ENCODE peak calls at places on chromosomes 16 and 17, in ten cellular contexts. One of them, this sample, is unnamed.

GRCh38 chr17:19345067-19345460 is 17.5 kb downstream of the B9D1 start:
- DNase-seq in H7: peak; percentile 42
- DNase-seq in chondrocyte: no peak
- DNase-seq in right lobe of liver: no peak
- DNase-seq in uterus: peak; percentile 17
- DNase-seq in GM23338: no peak
- DNase-seq in tibial nerve: no peak
- DNase-seq in A549: no peak
- DNase-seq in left colon: no peak
- DNase-seq in right atrium auricular region: no peak
- DNase-seq in this sample: no peak

GRCh38 chr16:50711862-50712567 is 18.6 kb downstream of the NOD2 start:
- DNase-seq in H7: peak; percentile 26
- DNase-seq in chondrocyte: no peak
- DNase-seq in right lobe of liver: no peak
- DNase-seq in uterus: no peak
- DNase-seq in GM23338: no peak
- DNase-seq in tibial nerve: no peak
- DNase-seq in A549: no peak
- DNase-seq in left colon: no peak
- DNase-seq in right atrium auricular region: no peak
- DNase-seq in this sample: peak; percentile 36

GRCh38 chr17:57408064-57408811 is 151.9 kb downstream of the MSI2 start:
- DNase-seq in H7: peak; percentile 77
- DNase-seq in chondrocyte: no peak
- DNase-seq in right lobe of liver: no peak
- DNase-seq in uterus: no peak
- DNase-seq in GM23338: peak; percentile 64
- DNase-seq in tibial nerve: no peak
- DNase-seq in A549: no peak
- DNase-seq in left colon: peak; percentile 51
- DNase-seq in right atrium auricular region: no peak
- DNase-seq in this sample: no peak

GRCh38 chr16:3080024-3080423 is 14.6 kb downstream of the IL32 start:
- DNase-seq in H7: no peak
- DNase-seq in chondrocyte: no peak
- DNase-seq in right lobe of liver: no peak
- DNase-seq in uterus: no peak
- DNase-seq in GM23338: no peak
- DNase-seq in tibial nerve: no peak
- DNase-seq in A549: no peak
- DNase-seq in left colon: no peak
- DNase-seq in right atrium auricular region: no peak
- DNase-seq in this sample: no peak

GRCh38 chr16:72942021-72942420 is 105.9 kb downstream of the ZFHX3 start:
- DNase-seq in H7: no peak
- DNase-seq in chondrocyte: no peak
- DNase-seq in right lobe of liver: no peak
- DNase-seq in uterus: no peak
- DNase-seq in GM23338: no peak
- DNase-seq in tibial nerve: no peak
- DNase-seq in A549: no peak
- DNase-seq in left colon: no peak
- DNase-seq in right atrium auricular region: no peak
- DNase-seq in this sample: no peak

GRCh38 chr16:66667944-66668343 is 28.6 kb downstream of the CMTM4 start:
- DNase-seq in H7: no peak
- DNase-seq in chondrocyte: no peak
- DNase-seq in right lobe of liver: no peak
- DNase-seq in uterus: no peak
- DNase-seq in GM23338: no peak
- DNase-seq in tibial nerve: no peak
- DNase-seq in A549: no peak
- DNase-seq in left colon: no peak
- DNase-seq in right atrium auricular region: no peak
- DNase-seq in this sample: no peak

GRCh38 chr16:11349599-11350276 is 4.5 kb downstream of the RMI2 start:
- DNase-seq in H7: peak; percentile 13
- DNase-seq in chondrocyte: no peak
- DNase-seq in right lobe of liver: no peak
- DNase-seq in uterus: peak; percentile 58
- DNase-seq in GM23338: no peak
- DNase-seq in tibial nerve: peak; percentile 57
- DNase-seq in A549: no peak
- DNase-seq in left colon: peak; percentile 55
- DNase-seq in right atrium auricular region: peak; percentile 82
- DNase-seq in this sample: peak; percentile 41

GRCh38 chr17:17051791-17052461 is 9.7 kb downstream of the MPRIP start:
- DNase-seq in H7: peak; percentile 33
- DNase-seq in chondrocyte: peak; percentile 70
- DNase-seq in right lobe of liver: peak; percentile 63
- DNase-seq in uterus: peak; percentile 15
- DNase-seq in GM23338: no peak
- DNase-seq in tibial nerve: no peak
- DNase-seq in A549: no peak
- DNase-seq in left colon: peak; percentile 43
- DNase-seq in right atrium auricular region: no peak
- DNase-seq in this sample: no peak

GRCh38 chr17:46038937-46039336 is 39.9 kb downstream of the STH start:
- DNase-seq in H7: no peak
- DNase-seq in chondrocyte: no peak
- DNase-seq in right lobe of liver: no peak
- DNase-seq in uterus: no peak
- DNase-seq in GM23338: no peak
- DNase-seq in tibial nerve: no peak
- DNase-seq in A549: no peak
- DNase-seq in left colon: no peak
- DNase-seq in right atrium auricular region: no peak
- DNase-seq in this sample: no peak

GRCh38 chr17:78168906-78169793 is 769 bp downstream of the SYNGR2 start:
- DNase-seq in H7: peak; percentile 90
- DNase-seq in chondrocyte: no peak
- DNase-seq in right lobe of liver: peak; percentile 74
- DNase-seq in uterus: peak; percentile 46
- DNase-seq in GM23338: peak; percentile 83
- DNase-seq in tibial nerve: no peak
- DNase-seq in A549: peak; percentile 96
- DNase-seq in left colon: peak; percentile 87
- DNase-seq in right atrium auricular region: no peak
- DNase-seq in this sample: peak; percentile 80

This sample was measured in pancreas.